ENCODE peak calls at places on chromosomes 1 and 21, in four cellular contexts. W is MM.1S, S is neural progenitor cell, F is hepatocyte. X is an unnamed sample. For H3K36me3, the result is how much of the 10 kb centered on the place peaks cover.

GRCh38 chr1:101996830-101997485 is at the start of gene OLFM3:
- DNase-seq in S (peak), W (no peak), F (peak), X (no peak)

GRCh38 chr1:200488375-200489165 is 78.7 kb upstream of the ZNF281 start:
- DNase-seq in S (peak), W (peak), F (peak), X (peak)

GRCh38 chr1:193701729-193702128 is 515.3 kb upstream of the B3GALT2 start:
- DNase-seq in F (no peak), S (no peak), W (no peak), X (no peak)

GRCh38 chr1:192538407-192539311 is 36.9 kb upstream of the RGS1 start:
- DNase-seq in W (peak), S (no peak), F (peak), X (peak)

GRCh38 chr1:244989813-244990212 is 125.5 kb upstream of the HNRNPU start:
- DNase-seq in F (no peak), S (no peak), W (no peak), X (no peak)

GRCh38 chr1:55331355-55331754 is 116.2 kb upstream of the USP24 start:
- DNase-seq in W (no peak), S (no peak), F (no peak), X (no peak)

GRCh38 chr1:98991127-98992003 is 13.3 kb downstream of the PLPPR5 start:
- DNase-seq in F (peak), W (peak), S (peak), X (peak)

GRCh38 chr1:109757936-109758786 is 5.6 kb downstream of the EPS8L3 start:
- DNase-seq in S (no peak), W (no peak), F (no peak), X (no peak)

GRCh38 chr21:35737425-35737824 is 322.9 kb downstream of the SETD4 start:
- DNase-seq in S (no peak), F (no peak), W (no peak), X (no peak)

GRCh38 chr1:44412591-44412990 is 7.5 kb downstream of the RNF220 start:
- DNase-seq in F (no peak), S (no peak), W (no peak), X (no peak)

GRCh38 chr1:3588395-3588794 is 22.9 kb downstream of the MEGF6 start:
- DNase-seq in S (no peak), W (no peak), F (no peak), X (no peak)

GRCh38 chr1:198669023-198669698 is 30.3 kb downstream of the PTPRC start:
- DNase-seq in F (peak), W (peak), S (no peak), X (no peak)

GRCh38 chr1:38292969-38293368 is 246.4 kb upstream of the POU3F1 start:
- DNase-seq in W (no peak), F (no peak), S (no peak), X (no peak)

GRCh38 chr21:43785134-43785533 is 4.2 kb upstream of the RRP1 start:
- DNase-seq in F (no peak), W (no peak), S (no peak), X (no peak)

GRCh38 chr21:26457817-26458216 is 115.3 kb downstream of the CYYR1 start:
- DNase-seq in W (no peak), S (no peak), F (peak), X (no peak)

GRCh38 chr1:119506941-119507340 is at the start of gene HSD3B1:
- DNase-seq in F (no peak), S (no peak), W (no peak), X (no peak)

GRCh38 chr21:35637431-35637830 is 422.9 kb downstream of the SETD4 start:
- DNase-seq in F (no peak), W (no peak), S (no peak), X (no peak)

GRCh38 chr1:110183642-110184167 is 26.4 kb upstream of the KCNC4 start:
- DNase-seq in S (no peak), W (no peak), F (no peak), X (no peak)

GRCh38 chr1:98323396-98323795 is 338.1 kb upstream of the SNX7 start:
- DNase-seq in W (no peak), S (no peak), F (no peak), X (no peak)

GRCh38 chr1:159091547-159092397 is 15.2 kb upstream of the AIM2 start:
- DNase-seq in F (no peak), S (no peak), W (no peak), X (no peak)

GRCh38 chr1:236060286-236060685 is 4.6 kb downstream of the NID1 start:
- DNase-seq in W (no peak), F (no peak), S (no peak), X (no peak)

GRCh38 chr1:230986976-230987375 is 8.1 kb downstream of the ARV1 start:
- DNase-seq in F (no peak), S (no peak), W (no peak), X (no peak)

GRCh38 chr1:211920602-211921226 is 90.2 kb upstream of the LPGAT1 start:
- DNase-seq in S (no peak), F (peak), W (no peak), X (no peak)

GRCh38 chr21:45617021-45617930 is 26.2 kb upstream of the PCBP3 start:
- DNase-seq in W (no peak), F (no peak), S (peak), X (no peak)

GRCh38 chr1:29332204-29332603 is 95.9 kb downstream of the PTPRU start:
- DNase-seq in W (peak), F (peak), S (peak), X (peak)

GRCh38 chr1:34929497-34929852 is at the start of gene DLGAP3:
- DNase-seq in S (peak), F (peak), W (no peak), X (no peak)

GRCh38 chr1:226688056-226688748 is 50.9 kb downstream of the ITPKB start:
- DNase-seq in F (no peak), S (peak), W (no peak), X (peak)

GRCh38 chr1:220339581-220339980 is 67.3 kb upstream of the RAB3GAP2 start:
- DNase-seq in S (no peak), F (no peak), W (no peak), X (no peak)

GRCh38 chr1:239361403-239361802 is 25.0 kb upstream of the CHRM3 start:
- DNase-seq in S (no peak), W (no peak), F (peak), X (no peak)

GRCh38 chr1:78047131-78047530 is 1.4 kb downstream of the GIPC2 start:
- DNase-seq in S (no peak), F (no peak), W (no peak), X (no peak)

GRCh38 chr1:153688736-153689328 is 10.3 kb downstream of the NPR1 start:
- DNase-seq in S (no peak), W (no peak), F (no peak), X (no peak)

GRCh38 chr1:12047120-12047876 is 15.8 kb upstream of the TNFRSF8 start:
- DNase-seq in W (peak), F (no peak), S (no peak), X (no peak)

GRCh38 chr1:78691995-78692747 is 42.5 kb downstream of the IFI44 start:
- DNase-seq in S (no peak), F (no peak), W (no peak), X (no peak)

GRCh38 chr1:168637350-168637991 is 61.1 kb downstream of the XCL1 start:
- DNase-seq in S (peak), W (peak), F (peak), X (peak)

GRCh38 chr1:3907031-3907534 is 7.0 kb upstream of the C1orf174 start:
- DNase-seq in W (no peak), F (no peak), S (peak), X (peak)

DNA sequence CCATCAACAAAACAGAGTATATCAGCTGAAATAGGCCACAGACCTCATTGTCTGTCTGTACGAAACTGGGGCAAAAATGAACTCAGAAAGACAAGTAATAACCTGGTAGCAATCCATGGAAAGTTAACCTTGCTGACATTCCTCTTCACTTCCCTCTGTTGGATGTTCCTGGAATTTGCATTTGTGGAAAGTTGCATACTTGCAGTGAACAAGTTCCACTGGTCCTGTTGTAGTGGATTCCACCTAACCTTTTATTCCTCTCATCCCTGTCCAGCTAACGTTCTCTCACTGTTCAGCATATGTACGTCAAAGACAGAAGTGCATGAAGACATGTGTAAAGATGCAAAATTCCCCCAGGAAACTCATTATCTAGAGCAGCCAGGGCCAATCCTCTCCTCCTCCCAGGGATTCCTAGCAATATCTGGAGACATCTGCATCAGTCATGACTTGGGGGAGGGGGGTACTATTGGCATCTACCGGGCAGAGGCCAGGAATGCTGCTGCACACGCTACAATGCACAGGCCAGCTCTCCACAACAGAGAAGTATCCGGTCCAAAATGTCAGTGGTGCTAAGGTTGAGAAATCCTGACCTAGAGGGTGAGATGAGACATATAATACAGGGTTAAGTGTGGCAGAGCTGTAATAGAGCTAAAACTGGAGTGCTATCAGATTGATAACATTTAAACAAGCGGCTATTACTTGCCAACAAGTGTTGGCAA is 8.2 kb downstream of the LPAR3 start:
- DNase-seq in S (no peak), F (no peak), W (no peak), X (no peak)
- TF ChIP-seq CTCF in S (no peak), F (no peak), W (no peak), X (no peak)

GRCh38 chr1:201544710-201545109 is 5.8 kb downstream of the NAV1 start:
- DNase-seq in W (no peak), S (no peak), F (no peak), X (no peak)
- TF ChIP-seq EZH2phosphoT487 in W (no peak), S (no peak), F (no peak), X (no peak)

GRCh38 chr1:33332881-33333280 is 12.0 kb upstream of the A3GALT2 start:
- DNase-seq in W (no peak), F (no peak), S (no peak), X (no peak)
- H3K36me3 ChIP-seq in W (under half), F (under half), S (under half), X (under half)

GRCh38 chr1:203663294-203663693 is 36.7 kb downstream of the ATP2B4 start:
- DNase-seq in S (no peak), F (no peak), W (no peak), X (no peak)
- TF ChIP-seq CTCF in S (no peak), F (no peak), W (no peak), X (no peak)

GRCh38 chr1:25568834-25569598 is 25.6 kb downstream of the LDLRAP1 start:
- DNase-seq in S (no peak), W (no peak), F (peak), X (no peak)
- TF ChIP-seq EZH2phosphoT487 in S (no peak), W (no peak), F (no peak), X (no peak)

GRCh38 chr1:67415041-67415440 is 15.2 kb downstream of the SERBP1 start:
- DNase-seq in S (no peak), W (no peak), F (no peak), X (no peak)
- H3K36me3 ChIP-seq in S (under half), W (under half), F (under half), X (half or more)

GRCh38 chr1:161905269-161905884 is 118.3 kb downstream of the OLFML2B start:
- DNase-seq in S (peak), W (peak), F (peak), X (peak)
- TF ChIP-seq CTCF in S (peak), W (peak), F (peak), X (peak)